ENCODE peak calls at places on chromosomes 11 and 22, in eight cellular contexts. Z, U, S, D, C, X, M and H are unnamed samples.

GRCh38 chr11:117866526-117866925 is 9.9 kb downstream of the FXYD6 start:
- DNase-seq in Z (no peak), U (no peak), S (no peak), D (no peak), C (no peak), X (no peak), M (no peak), H (no peak)

GRCh38 chr22:41288245-41288946 is 2.4 kb upstream of the RANGAP1 start:
- DNase-seq in Z (no peak), U (no peak), S (peak), D (peak), C (no peak), X (peak), M (no peak), H (peak)

GRCh38 chr11:10376061-10376460 is 71.2 kb downstream of the ADM start:
- DNase-seq in Z (peak), U (no peak), S (peak), D (no peak), C (no peak), X (no peak), M (no peak), H (no peak)

GRCh38 chr22:23856721-23857605 is 712 bp upstream of the SLC2A11 start:
- DNase-seq in Z (no peak), U (no peak), S (peak), D (peak), C (no peak), X (no peak), M (peak), H (peak)

GRCh38 chr11:45982656-45983470 is 60.4 kb downstream of the LARGE2 start:
- DNase-seq in Z (no peak), U (no peak), S (peak), D (no peak), C (no peak), X (peak), M (peak), H (no peak)

GRCh38 chr11:72598901-72599300 is 75.3 kb downstream of the PDE2A start:
- DNase-seq in Z (no peak), U (no peak), S (no peak), D (no peak), C (no peak), X (peak), M (no peak), H (peak)

GRCh38 chr22:17744430-17744829 is 29.8 kb downstream of the BID start:
- DNase-seq in Z (no peak), U (no peak), S (no peak), D (no peak), C (no peak), X (no peak), M (no peak), H (no peak)

GRCh38 chr22:46483353-46483752 is 54.1 kb downstream of the CELSR1 start:
- DNase-seq in Z (no peak), U (no peak), S (peak), D (no peak), C (no peak), X (no peak), M (peak), H (no peak)

GRCh38 chr11:28819741-28820140 is 711.6 kb downstream of the METTL15 start:
- DNase-seq in Z (no peak), U (no peak), S (no peak), D (no peak), C (no peak), X (no peak), M (no peak), H (no peak)

GRCh38 chr22:42425337-42425988 is 6.7 kb downstream of the NFAM1 start:
- DNase-seq in Z (no peak), U (no peak), S (no peak), D (peak), C (no peak), X (no peak), M (no peak), H (no peak)

GRCh38 chr22:36339171-36340065 is 48.3 kb downstream of the MYH9 start:
- DNase-seq in Z (peak), U (no peak), S (peak), D (no peak), C (no peak), X (no peak), M (peak), H (no peak)

GRCh38 chr11:114233755-114234154 is 62.4 kb upstream of the NNMT start:
- DNase-seq in Z (no peak), U (no peak), S (no peak), D (peak), C (no peak), X (no peak), M (no peak), H (no peak)

GRCh38 chr11:17521106-17521900 is 22.9 kb downstream of the USH1C start:
- DNase-seq in Z (no peak), U (no peak), S (no peak), D (no peak), C (no peak), X (no peak), M (no peak), H (no peak)

GRCh38 chr11:63847363-63847762 is 8.5 kb downstream of the MARK2 start:
- DNase-seq in Z (no peak), U (peak), S (no peak), D (peak), C (no peak), X (no peak), M (no peak), H (no peak)

GRCh38 chr11:76216536-76217326 is 10.4 kb upstream of the WNT11 start:
- DNase-seq in Z (no peak), U (no peak), S (no peak), D (no peak), C (no peak), X (no peak), M (no peak), H (no peak)

GRCh38 chr22:19943665-19944026 is 2.0 kb upstream of the TXNRD2 start:
- DNase-seq in Z (peak), U (no peak), S (peak), D (no peak), C (no peak), X (peak), M (no peak), H (peak)

GRCh38 chr11:109983358-109983757 is 109.8 kb upstream of the ZC3H12C start:
- DNase-seq in Z (no peak), U (no peak), S (no peak), D (no peak), C (no peak), X (no peak), M (no peak), H (no peak)